ENCODE peak calls at places on chromosomes 13 and 19, in four cellular contexts. C, Y, R and P are unnamed samples. For H3K9me3, the result is how much of the 10 kb centered on the place peaks cover.

GRCh38 chr19:16417660-16418596 is 53.8 kb downstream of the EPS15L1 start:
- DNase-seq in Y (peak), C (peak), R (peak), P (peak)

GRCh38 chr19:58336820-58337219 is 10.0 kb downstream of the ZSCAN22 start:
- DNase-seq in C (no peak), Y (no peak), R (no peak), P (no peak)

GRCh38 chr19:10644351-10645007 is 9.7 kb upstream of the ILF3 start:
- DNase-seq in Y (peak), C (peak), R (peak), P (peak)

GRCh38 chr13:98324105-98324504 is 147.0 kb upstream of the RNF113B start:
- DNase-seq in C (no peak), R (peak), Y (no peak), P (no peak)

GRCh38 chr13:33031277-33031676 is 15.1 kb downstream of the KL start:
- DNase-seq in R (no peak), C (no peak), Y (no peak), P (no peak)

GRCh38 chr19:39846678-39847486 is 703 bp upstream of the FBL start:
- DNase-seq in R (no peak), C (peak), Y (peak), P (no peak)

GRCh38 chr13:109213714-109214113 is 572.7 kb downstream of the IRS2 start:
- DNase-seq in Y (no peak), C (no peak), R (no peak), P (no peak)

GRCh38 chr19:50051964-50052363 is 26.2 kb downstream of the ZNF473 start:
- DNase-seq in R (no peak), C (no peak), Y (no peak), P (no peak)

GRCh38 chr13:93309886-93310520 is 83.4 kb downstream of the GPC6 start:
- DNase-seq in Y (peak), R (no peak), C (no peak), P (peak)

GRCh38 chr13:76019421-76020044 is 383.4 kb downstream of the LMO7 start:
- DNase-seq in Y (peak), R (no peak), C (no peak), P (peak)

GRCh38 chr13:37207646-37208045 is 102.2 kb upstream of the CSNK1A1L start:
- DNase-seq in R (no peak), C (no peak), Y (no peak), P (no peak)

GRCh38 chr19:40421468-40421778 is 4.4 kb downstream of the SERTAD1 start:
- DNase-seq in C (no peak), Y (no peak), R (no peak), P (no peak)

GRCh38 chr19:44641460-44641859 is 2.2 kb upstream of the PVR start:
- DNase-seq in R (no peak), Y (no peak), C (no peak), P (no peak)

GRCh38 chr19:44641866-44642265 is 1.8 kb upstream of the PVR start:
- DNase-seq in Y (no peak), C (no peak), R (no peak), P (no peak)

GRCh38 chr19:44642375-44642774 is 1.3 kb upstream of the PVR start:
- DNase-seq in Y (no peak), R (no peak), C (no peak), P (no peak)

GRCh38 chr19:44637390-44637764 is 6.3 kb upstream of the PVR start:
- DNase-seq in R (no peak), Y (no peak), C (no peak), P (no peak)

DNA sequence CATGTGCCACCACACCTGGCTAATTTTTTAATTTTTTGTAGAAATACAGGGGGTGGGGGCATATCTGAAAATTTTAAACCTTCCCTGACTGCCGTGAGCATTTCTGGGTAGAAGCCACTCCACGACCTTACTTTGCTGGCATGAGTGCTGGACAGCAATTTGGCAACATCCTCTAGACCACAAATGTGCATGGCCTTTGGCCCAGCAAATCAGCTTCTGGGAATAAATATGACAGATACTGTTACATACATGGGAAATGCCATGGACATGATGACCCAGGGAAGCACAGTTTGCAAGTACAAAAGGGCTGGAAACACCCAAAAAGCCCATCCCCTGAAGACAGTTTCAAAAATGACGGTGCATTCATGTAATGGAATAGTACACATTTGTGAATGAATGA is 3.2 kb upstream of the PVR start:
- DNase-seq in R (no peak), C (no peak), Y (no peak), P (no peak)
- H3K9me3 ChIP-seq in R (under half), C (under half), Y (under half), P (under half)

GRCh38 chr19:1401889-1402217 is 511 bp upstream of the GAMT start:
- DNase-seq in R (no peak), Y (no peak), C (no peak), P (no peak)

GRCh38 chr19:1399745-1400144 is 1.6 kb downstream of the GAMT start:
- DNase-seq in Y (no peak), C (no peak), R (no peak), P (no peak)

GRCh38 chr19:1402411-1403070 is 1.2 kb upstream of the GAMT start:
- DNase-seq in C (no peak), R (no peak), Y (no peak), P (no peak)

GRCh38 chr19:1400281-1401137 is 833 bp downstream of the GAMT start:
- DNase-seq in C (peak), Y (peak), R (no peak), P (no peak)

GRCh38 chr19:1401138-1401888 is at the start of gene GAMT:
- DNase-seq in R (peak), C (peak), Y (peak), P (peak)
- H3K4me3 ChIP-seq in R (peak), C (peak), Y (peak), P (peak)

GRCh38 chr13:35471466-35472307 is 4.8 kb downstream of the MAB21L1 start:
- DNase-seq in Y (peak), C (no peak), R (no peak), P (no peak)
- TF ChIP-seq EZH2 in Y (peak), C (no peak), R (no peak), P (no peak)

GRCh38 chr13:57935965-57936364 is 304.4 kb downstream of the PCDH17 start:
- DNase-seq in C (no peak), Y (no peak), R (no peak), P (no peak)

GRCh38 chr13:57932071-57932470 is 300.5 kb downstream of the PCDH17 start:
- DNase-seq in C (no peak), R (no peak), Y (no peak), P (no peak)

DNA sequence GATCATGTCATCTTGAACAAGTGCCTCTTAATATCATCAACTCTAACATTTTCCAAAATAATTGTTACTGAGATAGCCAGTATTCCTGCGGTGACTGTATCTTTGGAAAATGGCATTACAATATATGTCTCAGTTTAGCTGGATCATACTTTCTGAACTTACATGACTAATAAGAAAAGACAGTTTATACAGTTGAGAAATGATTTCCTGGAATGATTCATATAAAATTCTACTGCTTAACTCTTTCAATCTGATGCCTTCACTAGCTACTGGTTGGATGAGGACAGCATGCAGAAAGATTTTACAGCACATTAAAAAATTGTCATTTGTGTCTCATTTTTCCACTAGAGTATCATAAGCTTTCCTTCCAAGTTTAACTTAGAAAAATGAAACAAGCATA is 302.1 kb downstream of the PCDH17 start:
- DNase-seq in R (peak), C (no peak), Y (no peak), P (no peak)
- H3K9me3 ChIP-seq in R (under half), C (under half), Y (under half), P (under half)

GRCh38 chr13:56888455-56888854 is 252.3 kb upstream of the PRR20A start:
- DNase-seq in Y (no peak), R (no peak), C (no peak), P (no peak)

GRCh38 chr13:56893843-56894242 is 246.9 kb upstream of the PRR20A start:
- DNase-seq in R (no peak), Y (no peak), C (no peak), P (no peak)
- H3K4me3 ChIP-seq in R (no peak), Y (no peak), C (no peak), P (no peak)

GRCh38 chr19:45972081-45972943 is 1.4 kb downstream of the NOVA2 start:
- DNase-seq in Y (no peak), C (no peak), R (no peak), P (no peak)
- TF ChIP-seq EZH2 in Y (no peak), C (no peak), R (no peak), P (no peak)

GRCh38 chr19:56423985-56424353 is 19.8 kb downstream of the ZNF583 start:
- DNase-seq in R (no peak), Y (no peak), C (no peak), P (no peak)
- H3K9me3 ChIP-seq in R (under half), Y (half or more), C (under half), P (half or more)

GRCh38 chr19:47660435-47660832 is 51.5 kb downstream of the BICRA start:
- DNase-seq in Y (no peak), R (no peak), C (no peak), P (no peak)

GRCh38 chr19:47661571-47661970 is 51.7 kb upstream of the EHD2 start:
- DNase-seq in R (no peak), Y (no peak), C (no peak), P (no peak)

GRCh38 chr19:47661161-47661560 is 52.1 kb upstream of the EHD2 start:
- DNase-seq in Y (no peak), R (no peak), C (no peak), P (no peak)

GRCh38 chr19:47663435-47663910 is 49.7 kb upstream of the EHD2 start:
- DNase-seq in Y (no peak), C (no peak), R (no peak), P (no peak)

GRCh38 chr19:47663911-47664771 is 49.1 kb upstream of the EHD2 start:
- DNase-seq in R (no peak), C (peak), Y (no peak), P (no peak)
- H3K4me3 ChIP-seq in R (no peak), C (no peak), Y (no peak), P (no peak)

GRCh38 chr13:113109151-113110047 is 3.8 kb downstream of the F7 start:
- DNase-seq in Y (no peak), R (no peak), C (no peak), P (no peak)
- TF ChIP-seq EZH2 in Y (no peak), R (no peak), C (no peak), P (no peak)

DNA sequence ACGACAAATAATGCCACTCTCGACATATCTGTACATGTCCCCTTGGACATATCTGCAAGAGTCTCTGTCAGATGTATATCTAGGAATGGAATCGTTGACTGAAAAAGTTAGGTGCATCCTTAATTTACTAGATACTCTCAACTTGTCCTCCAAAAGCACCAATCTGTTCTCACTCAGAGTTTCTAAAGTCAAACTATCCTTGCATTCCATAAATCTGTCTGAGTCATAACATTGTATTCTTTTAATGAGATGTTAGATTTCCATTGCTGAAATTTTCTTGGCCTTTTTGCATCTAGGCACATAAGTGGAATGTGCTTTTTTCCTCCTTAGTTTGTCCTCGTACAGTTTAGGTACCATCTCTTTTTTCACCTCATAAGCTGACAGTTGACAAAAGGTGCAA is 139.8 kb downstream of the PTPRS start:
- DNase-seq in C (no peak), R (no peak), Y (no peak), P (no peak)
- H3K9me3 ChIP-seq in C (under half), R (under half), Y (under half), P (under half)